ENCODE peak calls at places on chromosomes 1 and 21, in four cellular contexts. One of them, this sample, is unnamed.

GRCh38 chr1:172719066-172719627 is 60.2 kb downstream of the FASLG start:
- DNase-seq in brain pericyte: no peak
- DNase-seq in kidney tubule cell: no peak
- DNase-seq in glutamatergic neuron: no peak
- DNase-seq in this sample: peak; percentile 82

GRCh38 chr1:109542657-109543056 is 3.0 kb downstream of the GPR61 start:
- DNase-seq in brain pericyte: no peak
- DNase-seq in kidney tubule cell: no peak
- DNase-seq in glutamatergic neuron: no peak
- DNase-seq in this sample: no peak

GRCh38 chr1:226886142-226886901 is 15.9 kb downstream of the PSEN2 start:
- DNase-seq in brain pericyte: no peak
- DNase-seq in kidney tubule cell: no peak
- DNase-seq in glutamatergic neuron: no peak
- DNase-seq in this sample: no peak

GRCh38 chr21:24727803-24728425 is 879.4 kb downstream of the MRPL39 start:
- DNase-seq in brain pericyte: no peak
- DNase-seq in kidney tubule cell: peak; percentile 58
- DNase-seq in glutamatergic neuron: no peak
- DNase-seq in this sample: no peak

GRCh38 chr1:225735252-225736149 is 42.1 kb upstream of the SRP9 start:
- DNase-seq in brain pericyte: peak; percentile 65
- DNase-seq in kidney tubule cell: peak; percentile 99
- DNase-seq in glutamatergic neuron: no peak
- DNase-seq in this sample: peak; percentile 97

GRCh38 chr1:172883387-172883791 is 167.4 kb downstream of the TNFSF18 start:
- DNase-seq in brain pericyte: no peak
- DNase-seq in kidney tubule cell: no peak
- DNase-seq in glutamatergic neuron: no peak
- DNase-seq in this sample: peak; percentile 62

GRCh38 chr1:113792986-113793385 is 19.3 kb downstream of the RSBN1 start:
- DNase-seq in brain pericyte: no peak
- DNase-seq in kidney tubule cell: peak; percentile 32
- DNase-seq in glutamatergic neuron: no peak
- DNase-seq in this sample: peak; percentile 71

GRCh38 chr21:33763573-33763881 is 121.2 kb downstream of the ITSN1 start:
- DNase-seq in brain pericyte: no peak
- DNase-seq in kidney tubule cell: no peak
- DNase-seq in glutamatergic neuron: no peak
- DNase-seq in this sample: no peak

GRCh38 chr1:103960045-103960444 is 210.3 kb downstream of the AMY1C start:
- DNase-seq in brain pericyte: no peak
- DNase-seq in kidney tubule cell: no peak
- DNase-seq in glutamatergic neuron: no peak
- DNase-seq in this sample: no peak

GRCh38 chr1:214404154-214404553 is 123.2 kb downstream of the SMYD2 start:
- DNase-seq in brain pericyte: no peak
- DNase-seq in kidney tubule cell: peak; percentile 88
- DNase-seq in glutamatergic neuron: no peak
- DNase-seq in this sample: peak; percentile 91

GRCh38 chr1:235779770-235780169 is 86.9 kb downstream of the LYST start:
- DNase-seq in brain pericyte: no peak
- DNase-seq in kidney tubule cell: no peak
- DNase-seq in glutamatergic neuron: no peak
- DNase-seq in this sample: no peak

GRCh38 chr21:32624726-32625125 is 12.5 kb upstream of the CFAP298 start:
- DNase-seq in brain pericyte: no peak
- DNase-seq in kidney tubule cell: peak; percentile 41
- DNase-seq in glutamatergic neuron: no peak
- DNase-seq in this sample: peak; percentile 97

GRCh38 chr1:234325878-234326492 is 47.3 kb upstream of the COA6 start:
- DNase-seq in brain pericyte: no peak
- DNase-seq in kidney tubule cell: no peak
- DNase-seq in glutamatergic neuron: no peak
- DNase-seq in this sample: no peak

GRCh38 chr1:87136607-87137341 is 191.9 kb upstream of the LMO4 start:
- DNase-seq in brain pericyte: no peak
- DNase-seq in kidney tubule cell: no peak
- DNase-seq in glutamatergic neuron: no peak
- DNase-seq in this sample: no peak

GRCh38 chr1:3907621-3908165 is 7.6 kb upstream of the C1orf174 start:
- DNase-seq in brain pericyte: no peak
- DNase-seq in kidney tubule cell: no peak
- DNase-seq in glutamatergic neuron: peak; percentile 14
- DNase-seq in this sample: no peak

GRCh38 chr21:38973552-38973951 is 167.8 kb downstream of the ETS2 start:
- DNase-seq in brain pericyte: no peak
- DNase-seq in kidney tubule cell: peak; percentile 62
- DNase-seq in glutamatergic neuron: no peak
- DNase-seq in this sample: no peak